ENCODE peak calls at places on chromosome 22, in six cellular contexts. One of them, this sample, is unnamed.

GRCh38 chr22:20764729-20765128 is 9.2 kb upstream of the SERPIND1 start:
- DNase-seq in mucosa of descending colon: no peak
- DNase-seq in CD8-positive, alpha-beta T cell: no peak
- DNase-seq in BJ: no peak
- DNase-seq in AG10803: no peak
- DNase-seq in naive thymus-derived CD4-positive, alpha-beta T cell: no peak
- DNase-seq in this sample: no peak

GRCh38 chr22:28442951-28443876 is 236.4 kb downstream of the TTC28 start:
- DNase-seq in mucosa of descending colon: peak; percentile 62
- DNase-seq in CD8-positive, alpha-beta T cell: peak; percentile 40
- DNase-seq in BJ: no peak
- DNase-seq in AG10803: peak; percentile 81
- DNase-seq in naive thymus-derived CD4-positive, alpha-beta T cell: peak; percentile 43
- DNase-seq in this sample: peak; percentile 80

GRCh38 chr22:40463017-40463631 is 92.7 kb downstream of the SGSM3 start:
- DNase-seq in mucosa of descending colon: no peak
- DNase-seq in CD8-positive, alpha-beta T cell: peak; percentile 41
- DNase-seq in BJ: no peak
- DNase-seq in AG10803: no peak
- DNase-seq in naive thymus-derived CD4-positive, alpha-beta T cell: peak; percentile 48
- DNase-seq in this sample: no peak

GRCh38 chr22:20583471-20583922 is 76.1 kb downstream of the MED15 start:
- DNase-seq in mucosa of descending colon: no peak
- DNase-seq in CD8-positive, alpha-beta T cell: no peak
- DNase-seq in BJ: no peak
- DNase-seq in AG10803: no peak
- DNase-seq in naive thymus-derived CD4-positive, alpha-beta T cell: no peak
- DNase-seq in this sample: no peak

GRCh38 chr22:20136603-20136873 is 4.9 kb downstream of the ZDHHC8 start:
- DNase-seq in mucosa of descending colon: no peak
- DNase-seq in CD8-positive, alpha-beta T cell: no peak
- DNase-seq in BJ: no peak
- DNase-seq in AG10803: no peak
- DNase-seq in naive thymus-derived CD4-positive, alpha-beta T cell: no peak
- DNase-seq in this sample: no peak

GRCh38 chr22:21626735-21627469 is 2.9 kb downstream of the YDJC start:
- DNase-seq in mucosa of descending colon: no peak
- DNase-seq in CD8-positive, alpha-beta T cell: no peak
- DNase-seq in BJ: no peak
- DNase-seq in AG10803: no peak
- DNase-seq in naive thymus-derived CD4-positive, alpha-beta T cell: no peak
- DNase-seq in this sample: no peak

GRCh38 chr22:35510481-35510934 is 30.1 kb upstream of the RASD2 start:
- DNase-seq in mucosa of descending colon: no peak
- DNase-seq in CD8-positive, alpha-beta T cell: no peak
- DNase-seq in BJ: no peak
- DNase-seq in AG10803: no peak
- DNase-seq in naive thymus-derived CD4-positive, alpha-beta T cell: no peak
- DNase-seq in this sample: no peak

GRCh38 chr22:50012201-50013181 is at the start of gene IL17REL:
- DNase-seq in mucosa of descending colon: peak; percentile 53
- DNase-seq in CD8-positive, alpha-beta T cell: no peak
- DNase-seq in BJ: no peak
- DNase-seq in AG10803: peak; percentile 5
- DNase-seq in naive thymus-derived CD4-positive, alpha-beta T cell: no peak
- DNase-seq in this sample: no peak

GRCh38 chr22:30205281-30206115 is 41.1 kb downstream of the LIF start:
- DNase-seq in mucosa of descending colon: no peak
- DNase-seq in CD8-positive, alpha-beta T cell: no peak
- DNase-seq in BJ: peak; percentile 94
- DNase-seq in AG10803: peak; percentile 98
- DNase-seq in naive thymus-derived CD4-positive, alpha-beta T cell: no peak
- DNase-seq in this sample: no peak

GRCh38 chr22:49156662-49157285 is 670.9 kb downstream of the BRD1 start:
- DNase-seq in mucosa of descending colon: peak; percentile 60
- DNase-seq in CD8-positive, alpha-beta T cell: no peak
- DNase-seq in BJ: no peak
- DNase-seq in AG10803: no peak
- DNase-seq in naive thymus-derived CD4-positive, alpha-beta T cell: no peak
- DNase-seq in this sample: no peak

GRCh38 chr22:35313311-35314121 is 13.8 kb downstream of the TOM1 start:
- DNase-seq in mucosa of descending colon: no peak
- DNase-seq in CD8-positive, alpha-beta T cell: no peak
- DNase-seq in BJ: peak; percentile 69
- DNase-seq in AG10803: peak; percentile 89
- DNase-seq in naive thymus-derived CD4-positive, alpha-beta T cell: no peak
- DNase-seq in this sample: peak; percentile 93

GRCh38 chr22:41908409-41909289 is 6.2 kb downstream of the SHISA8 start:
- DNase-seq in mucosa of descending colon: no peak
- DNase-seq in CD8-positive, alpha-beta T cell: no peak
- DNase-seq in BJ: no peak
- DNase-seq in AG10803: no peak
- DNase-seq in naive thymus-derived CD4-positive, alpha-beta T cell: no peak
- DNase-seq in this sample: no peak

GRCh38 chr22:24112188-24112587 is 69.1 kb upstream of the SUSD2 start:
- DNase-seq in mucosa of descending colon: no peak
- DNase-seq in CD8-positive, alpha-beta T cell: no peak
- DNase-seq in BJ: no peak
- DNase-seq in AG10803: peak; percentile 20
- DNase-seq in naive thymus-derived CD4-positive, alpha-beta T cell: no peak
- DNase-seq in this sample: no peak

GRCh38 chr22:48496226-48496845 is 1331.3 kb downstream of the BRD1 start:
- DNase-seq in mucosa of descending colon: peak; percentile 7
- DNase-seq in CD8-positive, alpha-beta T cell: no peak
- DNase-seq in BJ: no peak
- DNase-seq in AG10803: peak; percentile 59
- DNase-seq in naive thymus-derived CD4-positive, alpha-beta T cell: no peak
- DNase-seq in this sample: no peak

GRCh38 chr22:43014062-43014875 is 680 bp downstream of the PACSIN2 start:
- DNase-seq in mucosa of descending colon: peak; percentile 76
- DNase-seq in CD8-positive, alpha-beta T cell: peak; percentile 35
- DNase-seq in BJ: no peak
- DNase-seq in AG10803: no peak
- DNase-seq in naive thymus-derived CD4-positive, alpha-beta T cell: peak; percentile 38
- DNase-seq in this sample: peak; percentile 29

GRCh38 chr22:49573109-49573765 is 254.4 kb downstream of the BRD1 start:
- DNase-seq in mucosa of descending colon: no peak
- DNase-seq in CD8-positive, alpha-beta T cell: no peak
- DNase-seq in BJ: no peak
- DNase-seq in AG10803: no peak
- DNase-seq in naive thymus-derived CD4-positive, alpha-beta T cell: no peak
- DNase-seq in this sample: no peak

GRCh38 chr22:28773461-28773867 is 969 bp downstream of the CCDC117 start:
- DNase-seq in mucosa of descending colon: no peak
- DNase-seq in CD8-positive, alpha-beta T cell: no peak
- DNase-seq in BJ: peak; percentile 41
- DNase-seq in AG10803: peak; percentile 72
- DNase-seq in naive thymus-derived CD4-positive, alpha-beta T cell: no peak
- DNase-seq in this sample: peak; percentile 60

GRCh38 chr22:17578129-17578754 is 14.9 kb downstream of the SLC25A18 start:
- DNase-seq in mucosa of descending colon: no peak
- DNase-seq in CD8-positive, alpha-beta T cell: no peak
- DNase-seq in BJ: no peak
- DNase-seq in AG10803: peak; percentile 76
- DNase-seq in naive thymus-derived CD4-positive, alpha-beta T cell: no peak
- DNase-seq in this sample: peak; percentile 23

DNA sequence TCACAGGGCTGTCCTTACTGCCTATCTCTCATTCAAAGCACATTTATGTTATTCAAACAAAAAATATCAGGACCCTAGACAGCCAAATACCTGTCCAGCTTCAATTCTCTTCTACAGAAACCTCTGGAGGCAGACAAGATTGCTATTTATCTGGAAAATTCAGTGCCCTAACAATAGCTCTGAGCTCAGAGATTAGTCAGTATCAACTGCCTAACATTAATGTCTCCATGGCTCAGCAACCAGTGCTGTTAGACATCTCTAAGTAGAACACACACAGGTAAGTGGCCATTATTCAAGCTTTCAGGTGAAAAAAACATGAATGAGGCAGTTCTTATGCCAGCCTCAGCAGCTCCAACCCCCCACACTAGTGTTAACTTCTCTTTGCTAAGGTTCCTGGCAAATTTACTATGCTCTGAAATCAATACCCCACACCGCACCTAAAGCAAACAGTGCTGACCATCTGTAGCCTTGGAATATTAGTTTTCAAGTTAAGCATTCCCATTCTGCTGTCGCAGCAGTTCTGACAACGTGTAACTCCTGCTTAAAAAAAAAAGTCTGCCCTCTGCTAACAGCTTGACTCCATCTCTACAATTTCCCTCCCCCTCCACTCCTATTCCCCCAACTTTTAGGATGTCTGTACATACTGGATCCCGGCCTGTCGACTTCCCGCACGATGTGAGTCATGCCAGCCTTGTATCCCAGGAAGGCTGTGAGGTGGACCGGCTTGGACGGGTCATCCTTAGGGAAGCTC is 1.5 kb downstream of the RPL3 start:
- DNase-seq in mucosa of descending colon: no peak
- DNase-seq in CD8-positive, alpha-beta T cell: no peak
- DNase-seq in BJ: no peak
- DNase-seq in AG10803: peak; percentile 60
- DNase-seq in naive thymus-derived CD4-positive, alpha-beta T cell: no peak
- DNase-seq in this sample: peak; percentile 35
- H3K4me3 ChIP-seq in mucosa of descending colon: no peak overlapping the region
- H3K4me3 ChIP-seq in CD8-positive, alpha-beta T cell: peak overlapping the region; percentile 77
- H3K4me3 ChIP-seq in BJ: peak overlapping the region; percentile 87
- H3K4me3 ChIP-seq in AG10803: peak overlapping the region; percentile 94
- H3K4me3 ChIP-seq in naive thymus-derived CD4-positive, alpha-beta T cell: peak overlapping the region; percentile 81
- H3K4me3 ChIP-seq in this sample: peak overlapping the region; percentile 98

DNA sequence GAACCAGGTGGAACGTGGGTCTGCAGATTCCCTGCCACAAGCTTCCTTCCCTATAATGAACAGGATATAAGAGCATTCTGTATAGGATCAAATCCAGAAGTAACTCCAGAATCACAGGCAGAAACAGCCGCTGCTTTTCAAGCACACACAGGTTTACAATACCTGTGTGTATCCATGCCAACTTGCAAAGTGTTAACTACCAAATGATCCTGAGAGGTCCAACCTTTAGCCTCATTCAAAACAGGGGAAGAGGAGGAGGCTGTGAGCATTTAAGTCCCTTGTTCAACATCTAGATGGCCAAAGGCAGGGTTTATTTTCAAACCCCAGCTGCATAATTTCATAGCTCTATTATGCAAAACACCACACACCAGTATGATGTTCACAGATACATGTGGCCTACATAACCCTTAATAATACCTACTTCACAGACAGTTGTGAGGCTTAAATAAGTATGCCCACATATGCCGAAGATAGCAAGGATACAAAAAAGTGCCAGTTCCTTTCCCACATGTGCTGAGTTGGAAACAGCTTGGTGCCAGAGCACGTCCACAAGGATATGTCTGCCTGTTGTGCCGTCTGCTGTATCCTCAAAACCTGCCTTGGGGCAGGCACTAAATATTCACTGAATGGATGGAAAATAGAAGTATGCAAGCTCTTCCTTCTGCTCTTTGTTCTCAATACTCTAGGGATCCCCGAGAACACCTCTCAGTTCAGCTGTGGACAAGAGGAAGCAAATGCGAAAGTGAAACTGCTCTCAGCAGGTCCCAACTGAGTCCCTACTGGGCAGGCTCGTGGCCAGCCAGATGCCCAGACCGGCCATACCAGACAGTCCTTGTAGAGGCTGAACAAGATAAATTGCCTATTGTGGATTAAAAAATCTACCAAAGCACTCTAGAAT is 66.8 kb downstream of the LARGE1 start:
- DNase-seq in mucosa of descending colon: peak; percentile 75
- DNase-seq in CD8-positive, alpha-beta T cell: no peak
- DNase-seq in BJ: peak; percentile 37
- DNase-seq in AG10803: peak; percentile 77
- DNase-seq in naive thymus-derived CD4-positive, alpha-beta T cell: no peak
- DNase-seq in this sample: peak; percentile 6
- H3K4me3 ChIP-seq in mucosa of descending colon: no peak overlapping the region
- H3K4me3 ChIP-seq in CD8-positive, alpha-beta T cell: peak overlapping the region; percentile 44
- H3K4me3 ChIP-seq in BJ: peak overlapping the region; percentile 41
- H3K4me3 ChIP-seq in AG10803: peak overlapping the region; percentile 77
- H3K4me3 ChIP-seq in naive thymus-derived CD4-positive, alpha-beta T cell: peak overlapping the region; percentile 62
- H3K4me3 ChIP-seq in this sample: peak overlapping the region; percentile 12

DNA sequence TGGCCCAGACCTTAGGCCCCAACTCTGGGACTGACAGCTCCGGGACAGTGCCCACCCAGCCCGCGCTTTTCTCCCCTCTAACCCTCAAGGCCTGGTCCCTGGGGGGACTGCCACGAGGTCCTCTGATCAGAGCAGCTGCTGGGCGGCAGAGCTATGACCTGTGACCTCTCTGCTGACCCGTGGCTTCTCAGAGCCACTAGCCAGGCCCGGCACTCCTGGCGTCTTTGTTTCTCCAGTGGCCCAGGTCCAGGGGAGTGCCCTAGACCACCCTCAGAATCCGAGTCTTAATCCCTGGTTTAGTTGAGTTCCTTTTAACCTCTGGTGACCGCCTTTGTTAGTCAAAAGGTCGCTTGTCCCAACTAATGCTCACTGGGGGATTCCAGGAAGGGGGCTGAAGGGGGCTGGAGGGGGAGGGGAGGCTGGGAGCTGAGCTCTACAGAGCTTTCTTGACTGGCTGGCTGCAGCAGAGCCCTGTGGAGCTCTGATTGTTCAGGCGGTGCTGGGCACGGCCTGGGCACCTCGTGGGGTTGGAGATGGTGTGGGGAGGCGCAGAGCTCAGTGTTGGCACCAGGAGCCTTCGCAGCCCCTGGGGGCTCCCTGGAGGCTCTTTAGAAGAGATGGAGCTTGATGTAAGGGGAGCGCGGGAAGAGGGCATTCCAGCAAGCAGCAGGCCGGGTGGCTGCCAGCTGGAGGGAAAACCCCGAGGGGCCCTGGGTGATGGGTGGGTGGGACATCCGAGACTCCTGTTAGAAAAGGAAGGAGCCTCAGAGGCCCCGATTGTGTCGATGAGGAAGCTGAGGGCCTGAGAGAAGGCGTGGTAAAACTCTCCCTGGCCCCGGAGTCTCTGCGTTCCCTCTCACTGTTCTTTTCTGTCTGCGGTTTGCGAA is 1.4 kb downstream of the FBLN1 start:
- DNase-seq in mucosa of descending colon: no peak
- DNase-seq in CD8-positive, alpha-beta T cell: no peak
- DNase-seq in BJ: no peak
- DNase-seq in AG10803: peak; percentile 57
- DNase-seq in naive thymus-derived CD4-positive, alpha-beta T cell: no peak
- DNase-seq in this sample: no peak
- H3K4me3 ChIP-seq in mucosa of descending colon: no peak overlapping the region
- H3K4me3 ChIP-seq in CD8-positive, alpha-beta T cell: no peak overlapping the region
- H3K4me3 ChIP-seq in BJ: peak overlapping the region; percentile 99
- H3K4me3 ChIP-seq in AG10803: peak overlapping the region; percentile 92
- H3K4me3 ChIP-seq in naive thymus-derived CD4-positive, alpha-beta T cell: no peak overlapping the region
- H3K4me3 ChIP-seq in this sample: no peak overlapping the region

DNA sequence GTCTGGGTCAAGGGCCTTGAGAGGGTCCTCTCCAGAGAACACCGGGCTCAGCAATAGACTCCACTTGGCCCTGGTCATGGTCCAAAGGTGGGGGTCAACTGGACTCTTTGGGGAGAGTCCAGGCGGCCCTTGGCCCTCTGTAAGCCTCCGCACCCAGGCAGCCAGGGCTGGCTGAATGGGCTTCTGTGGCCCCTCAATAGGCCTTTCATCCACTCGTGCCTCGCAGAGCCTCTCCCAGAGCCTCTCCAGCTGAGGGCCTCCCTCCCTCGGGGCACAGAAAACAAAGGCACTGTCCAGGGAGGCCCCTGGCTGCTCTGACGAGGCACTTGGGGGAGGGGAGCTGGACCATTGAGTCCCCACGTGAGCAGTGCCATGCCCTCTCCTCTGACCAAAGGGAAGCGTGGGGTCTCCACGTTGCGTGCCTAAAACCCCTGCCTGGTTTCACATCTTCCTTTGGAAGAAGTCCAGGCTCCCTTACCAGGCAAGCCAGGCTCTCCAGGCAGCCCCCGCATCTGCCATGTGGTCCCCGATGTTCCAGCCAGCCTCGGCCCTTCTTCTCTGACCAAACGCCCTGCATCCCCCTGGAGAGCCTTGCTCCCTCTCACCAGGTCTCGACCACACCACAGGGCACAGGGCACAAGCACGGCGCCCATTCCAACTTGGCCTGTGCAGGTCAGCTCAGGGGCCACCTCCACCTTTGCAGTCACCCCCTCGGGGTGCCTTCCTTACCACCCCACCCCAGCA is 15.5 kb downstream of the KIAA0930 start:
- DNase-seq in mucosa of descending colon: peak; percentile 14
- DNase-seq in CD8-positive, alpha-beta T cell: no peak
- DNase-seq in BJ: no peak
- DNase-seq in AG10803: no peak
- DNase-seq in naive thymus-derived CD4-positive, alpha-beta T cell: no peak
- DNase-seq in this sample: no peak
- H3K4me3 ChIP-seq in mucosa of descending colon: no peak overlapping the region
- H3K4me3 ChIP-seq in CD8-positive, alpha-beta T cell: no peak overlapping the region
- H3K4me3 ChIP-seq in BJ: no peak overlapping the region
- H3K4me3 ChIP-seq in AG10803: no peak overlapping the region
- H3K4me3 ChIP-seq in naive thymus-derived CD4-positive, alpha-beta T cell: no peak overlapping the region
- H3K4me3 ChIP-seq in this sample: no peak overlapping the region